ENCODE peak calls at places on chromosomes 7 and 10, in seven cellular contexts. O is right cardiac atrium; T is GM12878; Q is GM23248; X is IMR-90; V is ascending aorta; A is CD8-positive, alpha-beta T cell. Y is an unnamed sample.

GRCh38 chr10:99396471-99396870 is 34.0 kb downstream of the GOT1 start:
- DNase-seq in O (no peak), V (no peak), T (no peak), Q (peak), X (peak), A (no peak), Y (no peak)

GRCh38 chr10:17229967-17230682 is 2.1 kb downstream of the VIM start:
- DNase-seq in A (peak), V (peak), T (peak), X (peak), O (peak), Q (peak), Y (peak)

GRCh38 chr7:90192876-90193765 is 18.4 kb upstream of the STEAP2 start:
- DNase-seq in V (no peak), T (no peak), A (no peak), X (peak), O (no peak), Q (peak), Y (no peak)

GRCh38 chr10:43125274-43125845 is 12.9 kb upstream of the CSGALNACT2 start:
- DNase-seq in Q (no peak), O (no peak), X (no peak), T (no peak), A (no peak), V (no peak), Y (no peak)

GRCh38 chr10:12768156-12768731 is 233.3 kb downstream of the CCDC3 start:
- DNase-seq in O (no peak), T (no peak), V (no peak), X (peak), A (no peak), Q (peak), Y (peak)

GRCh38 chr10:47009215-47009838 is 98.1 kb downstream of the PTPN20 start:
- DNase-seq in V (no peak), X (no peak), O (no peak), T (no peak), A (no peak), Q (no peak), Y (no peak)

GRCh38 chr7:13945670-13946069 is 43.8 kb downstream of the ETV1 start:
- DNase-seq in A (no peak), Q (peak), X (no peak), V (no peak), T (no peak), O (no peak), Y (no peak)

GRCh38 chr10:7480742-7481381 is 70.0 kb upstream of the SFMBT2 start:
- DNase-seq in X (no peak), A (no peak), T (peak), V (no peak), Q (no peak), O (no peak), Y (no peak)

DNA sequence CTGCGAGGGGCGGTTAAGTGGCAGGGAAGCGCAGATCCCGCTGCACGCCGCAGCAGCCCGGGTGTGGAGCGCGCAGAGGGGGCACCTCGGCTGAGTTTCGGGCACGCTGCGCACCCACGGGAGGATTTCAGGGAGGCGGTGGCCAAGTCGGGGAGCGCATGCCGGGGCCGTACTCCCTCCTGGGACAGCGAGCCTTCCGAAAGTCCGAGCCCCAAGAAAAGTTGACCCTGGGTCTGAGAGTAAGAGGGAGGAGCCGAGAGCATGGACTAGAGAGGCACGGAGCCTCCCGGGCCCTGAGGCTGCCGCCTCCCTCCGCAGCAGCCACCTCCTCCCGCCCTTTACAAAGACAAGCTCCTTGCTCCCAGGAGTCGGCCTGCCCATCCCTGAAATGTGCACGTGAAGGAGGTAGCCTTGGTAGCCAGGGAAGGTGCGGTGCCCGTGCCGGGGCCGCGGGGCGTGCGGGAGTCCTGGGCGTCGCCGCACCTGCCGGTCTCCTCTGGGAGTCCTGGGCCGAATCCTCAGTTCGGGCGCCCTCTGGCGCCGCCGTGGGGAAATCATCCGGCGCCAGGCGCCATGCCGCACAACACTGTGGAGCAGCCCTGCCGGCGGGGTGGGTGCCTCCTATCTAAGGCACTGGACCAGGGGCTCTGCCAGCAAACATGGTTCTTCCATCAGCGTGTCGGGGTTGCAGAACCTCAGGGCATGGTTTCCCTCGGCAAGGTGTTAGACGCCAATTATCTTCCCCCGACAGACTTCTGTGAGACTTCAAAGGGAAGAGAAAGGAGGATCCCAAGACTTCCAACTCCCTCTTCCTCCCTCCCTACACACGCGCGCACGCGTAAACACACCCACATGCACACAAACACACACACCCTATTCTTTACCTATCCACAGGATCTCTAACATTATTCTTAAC is 104.0 kb downstream of the TRIL start:
- DNase-seq in V (peak), A (peak), X (peak), Q (peak), T (peak), O (peak), Y (peak)
- H3K27ac ChIP-seq in V (no peak), A (no peak), X (no peak), Q (no peak), T (no peak), O (no peak), Y (no peak)

DNA sequence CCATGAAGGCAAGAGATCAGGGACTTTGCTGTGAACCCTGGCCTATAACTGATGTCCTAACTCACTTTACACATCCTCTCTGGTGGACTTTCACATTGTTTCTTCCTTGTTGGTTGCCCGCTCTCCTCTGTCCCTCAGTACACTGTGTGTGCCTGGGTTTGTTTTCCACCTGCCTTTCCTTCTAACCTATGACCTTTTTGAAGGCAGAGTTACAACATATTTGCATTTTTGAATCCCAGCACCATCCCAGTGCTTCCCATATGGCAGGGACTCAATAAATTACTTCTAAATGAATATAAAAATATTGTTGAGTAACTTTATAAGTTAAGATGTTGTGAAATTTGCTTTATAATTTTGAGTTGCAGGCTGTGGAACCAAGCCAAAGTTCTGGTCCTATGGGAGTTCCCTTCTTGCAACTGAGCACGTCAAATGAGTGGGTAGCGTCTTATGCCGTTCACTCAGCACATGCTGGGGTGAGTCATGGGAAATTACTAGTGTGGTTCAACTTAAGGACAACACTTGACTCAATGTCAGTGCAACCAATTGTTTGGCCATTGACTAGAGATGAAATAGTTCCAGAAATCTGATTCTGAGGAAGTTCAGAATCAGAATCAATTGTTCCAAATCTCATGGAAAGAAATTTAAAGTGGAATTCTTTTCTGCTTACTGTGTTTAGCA is 250.9 kb downstream of the TWIST1 start:
- DNase-seq in Q (peak), T (peak), X (peak), A (no peak), O (peak), V (peak), Y (peak)
- H3K4me3 ChIP-seq in Q (no peak), T (no peak), X (no peak), A (no peak), O (no peak), V (no peak), Y (no peak)

GRCh38 chr7:16421333-16422099 is at the start of gene CRPPA:
- DNase-seq in T (no peak), O (peak), Q (peak), X (peak), A (peak), V (no peak), Y (no peak)

GRCh38 chr7:16422100-16422430 is 727 bp upstream of the CRPPA start:
- DNase-seq in O (no peak), V (no peak), A (no peak), Q (peak), X (peak), T (no peak), Y (no peak)

GRCh38 chr7:16420649-16421332 is 547 bp downstream of the CRPPA start:
- DNase-seq in O (peak), X (peak), V (peak), A (peak), T (peak), Q (peak), Y (peak)

GRCh38 chr7:16423761-16424160 is 2.4 kb upstream of the CRPPA start:
- DNase-seq in O (no peak), T (no peak), X (no peak), A (no peak), Q (no peak), V (no peak), Y (no peak)

GRCh38 chr7:16422917-16423316 is 1.6 kb upstream of the CRPPA start:
- DNase-seq in A (no peak), V (no peak), Q (no peak), T (no peak), O (no peak), X (no peak), Y (no peak)
- H3K27ac ChIP-seq in A (no peak), V (no peak), Q (no peak), T (no peak), O (no peak), X (peak), Y (no peak)

GRCh38 chr10:9719246-9719645 is 1298.4 kb upstream of the CELF2 start:
- DNase-seq in Q (no peak), T (no peak), A (no peak), X (no peak), O (no peak), V (no peak), Y (no peak)
- H3K4me3 ChIP-seq in Q (no peak), T (no peak), A (no peak), X (no peak), O (no peak), V (no peak), Y (no peak)

GRCh38 chr10:58013406-58013805 is 254.3 kb downstream of the IPMK start:
- DNase-seq in Q (no peak), T (no peak), A (no peak), O (no peak), V (no peak), X (no peak), Y (no peak)

GRCh38 chr10:58016614-58017013 is 251.1 kb downstream of the IPMK start:
- DNase-seq in T (no peak), Q (no peak), X (no peak), A (no peak), O (no peak), V (no peak), Y (no peak)

GRCh38 chr10:58019863-58020537 is 247.7 kb downstream of the IPMK start:
- DNase-seq in V (no peak), T (no peak), Q (no peak), O (no peak), A (no peak), X (no peak), Y (no peak)

GRCh38 chr10:58014436-58014835 is 253.3 kb downstream of the IPMK start:
- DNase-seq in A (no peak), Q (no peak), O (no peak), V (no peak), X (peak), T (no peak), Y (no peak)

GRCh38 chr10:58017719-58018367 is 249.9 kb downstream of the IPMK start:
- DNase-seq in V (no peak), O (no peak), A (no peak), Q (peak), X (peak), T (no peak), Y (peak)
- H3K27ac ChIP-seq in V (no peak), O (no peak), A (no peak), Q (peak), X (no peak), T (no peak), Y (peak)